ENCODE peak calls at places on chromosomes 1 and 21, in five cellular contexts. T, G, O, I and Y are unnamed samples.

GRCh38 chr1:36458910-36459309 is 5.3 kb downstream of the MRPS15 start:
- DNase-seq in T (peak), G (no peak), O (no peak), I (no peak), Y (no peak)

GRCh38 chr1:184387069-184387870 is 441 bp downstream of the C1orf21 start:
- DNase-seq in T (peak), G (peak), O (peak), I (no peak), Y (peak)

GRCh38 chr1:169694304-169694703 is 17.1 kb downstream of the SELL start:
- DNase-seq in T (no peak), G (peak), O (no peak), I (no peak), Y (no peak)

GRCh38 chr1:50700226-50701020 is 259.6 kb downstream of the FAF1 start:
- DNase-seq in T (no peak), G (no peak), O (no peak), I (no peak), Y (no peak)

GRCh38 chr1:186738896-186739295 is 58.7 kb upstream of the PTGS2 start:
- DNase-seq in T (peak), G (no peak), O (no peak), I (no peak), Y (no peak)

GRCh38 chr1:179310721-179311120 is 17.1 kb downstream of the SOAT1 start:
- DNase-seq in T (peak), G (peak), O (peak), I (no peak), Y (no peak)

GRCh38 chr1:193479187-193479586 is 292.8 kb upstream of the B3GALT2 start:
- DNase-seq in T (peak), G (no peak), O (no peak), I (no peak), Y (no peak)

GRCh38 chr1:174626031-174627020 is 178.6 kb downstream of the GPR52 start:
- DNase-seq in T (no peak), G (no peak), O (peak), I (peak), Y (no peak)

GRCh38 chr1:208841396-208841795 is 597.2 kb upstream of the PLXNA2 start:
- DNase-seq in T (no peak), G (no peak), O (no peak), I (no peak), Y (no peak)

GRCh38 chr21:41071410-41071809 is 96.5 kb upstream of the BACE2 start:
- DNase-seq in T (peak), G (no peak), O (no peak), I (no peak), Y (no peak)

GRCh38 chr1:27554777-27555699 is 48.9 kb downstream of the AHDC1 start:
- DNase-seq in T (no peak), G (no peak), O (no peak), I (no peak), Y (no peak)

GRCh38 chr21:39221282-39221996 is 38.2 kb upstream of the PSMG1 start:
- DNase-seq in T (no peak), G (no peak), O (no peak), I (no peak), Y (no peak)

GRCh38 chr21:32537569-32537881 is 47.8 kb downstream of the TCP10L start:
- DNase-seq in T (no peak), G (no peak), O (no peak), I (no peak), Y (no peak)

GRCh38 chr1:179969962-179970361 is 15.4 kb downstream of the CEP350 start:
- DNase-seq in T (no peak), G (no peak), O (no peak), I (no peak), Y (no peak)

GRCh38 chr1:187157552-187157951 is 328.8 kb downstream of the PLA2G4A start:
- DNase-seq in T (no peak), G (no peak), O (no peak), I (no peak), Y (no peak)

GRCh38 chr1:24540906-24541710 is 14.8 kb upstream of the NCMAP start:
- DNase-seq in T (peak), G (peak), O (peak), I (no peak), Y (no peak)

GRCh38 chr1:11132571-11133293 is 33.1 kb upstream of the EXOSC10 start:
- DNase-seq in T (no peak), G (no peak), O (no peak), I (no peak), Y (no peak)

GRCh38 chr1:68116643-68117235 is 66.3 kb upstream of the DIRAS3 start:
- DNase-seq in T (peak), G (peak), O (peak), I (peak), Y (no peak)

GRCh38 chr21:41258617-41259016 is 58.0 kb upstream of the FAM3B start:
- DNase-seq in T (no peak), G (no peak), O (peak), I (no peak), Y (no peak)

GRCh38 chr1:170545476-170545875 is 13.5 kb downstream of the GORAB start:
- DNase-seq in T (no peak), G (peak), O (peak), I (no peak), Y (no peak)

GRCh38 chr1:45522324-45523104 is 830 bp upstream of the PRDX1 start:
- DNase-seq in T (no peak), G (no peak), O (peak), I (peak), Y (no peak)

GRCh38 chr1:198936371-198937083 is 297.7 kb downstream of the PTPRC start:
- DNase-seq in T (peak), G (peak), O (peak), I (no peak), Y (peak)

DNA sequence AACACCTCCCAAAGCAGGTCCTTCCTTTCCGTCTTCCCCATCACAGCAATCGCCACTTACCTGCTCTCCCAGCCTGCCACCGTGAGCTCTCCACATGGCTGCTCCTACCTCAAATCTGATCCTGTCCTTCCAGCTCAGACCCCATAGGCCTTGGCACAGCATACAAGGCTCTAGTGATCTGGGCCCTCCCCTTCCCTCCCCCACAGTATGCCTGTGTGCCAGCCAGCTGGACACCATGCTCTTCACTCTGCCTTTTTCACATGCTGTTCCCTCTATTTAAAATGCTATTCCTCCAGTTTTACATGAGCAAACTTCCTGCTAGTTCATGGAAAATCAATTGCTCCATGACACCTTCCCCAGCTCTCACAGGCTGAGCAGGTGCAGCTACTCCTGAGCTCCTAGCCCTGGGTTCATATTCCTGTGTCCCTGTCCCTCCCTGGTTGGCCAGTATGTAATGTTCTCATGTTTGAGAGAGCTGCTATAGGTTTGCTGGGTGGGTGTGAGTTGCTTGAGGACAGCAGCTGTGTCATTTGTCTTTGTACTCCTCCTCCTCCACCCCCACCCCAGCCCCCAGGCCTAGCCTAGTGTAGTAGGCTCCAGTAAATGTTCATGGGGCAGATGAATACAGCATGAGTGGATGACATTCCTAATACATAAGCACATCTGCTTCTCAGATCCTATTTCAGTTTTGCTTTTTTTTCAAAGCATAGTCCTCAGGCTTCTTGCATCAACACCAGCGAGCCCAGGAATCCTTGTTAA is 6.3 kb upstream of the TNNT2 start:
- DNase-seq in T (no peak), G (no peak), O (peak), I (no peak), Y (no peak)
- TF ChIP-seq CTCF in T (no peak), G (no peak), O (no peak), I (no peak), Y (no peak)

DNA sequence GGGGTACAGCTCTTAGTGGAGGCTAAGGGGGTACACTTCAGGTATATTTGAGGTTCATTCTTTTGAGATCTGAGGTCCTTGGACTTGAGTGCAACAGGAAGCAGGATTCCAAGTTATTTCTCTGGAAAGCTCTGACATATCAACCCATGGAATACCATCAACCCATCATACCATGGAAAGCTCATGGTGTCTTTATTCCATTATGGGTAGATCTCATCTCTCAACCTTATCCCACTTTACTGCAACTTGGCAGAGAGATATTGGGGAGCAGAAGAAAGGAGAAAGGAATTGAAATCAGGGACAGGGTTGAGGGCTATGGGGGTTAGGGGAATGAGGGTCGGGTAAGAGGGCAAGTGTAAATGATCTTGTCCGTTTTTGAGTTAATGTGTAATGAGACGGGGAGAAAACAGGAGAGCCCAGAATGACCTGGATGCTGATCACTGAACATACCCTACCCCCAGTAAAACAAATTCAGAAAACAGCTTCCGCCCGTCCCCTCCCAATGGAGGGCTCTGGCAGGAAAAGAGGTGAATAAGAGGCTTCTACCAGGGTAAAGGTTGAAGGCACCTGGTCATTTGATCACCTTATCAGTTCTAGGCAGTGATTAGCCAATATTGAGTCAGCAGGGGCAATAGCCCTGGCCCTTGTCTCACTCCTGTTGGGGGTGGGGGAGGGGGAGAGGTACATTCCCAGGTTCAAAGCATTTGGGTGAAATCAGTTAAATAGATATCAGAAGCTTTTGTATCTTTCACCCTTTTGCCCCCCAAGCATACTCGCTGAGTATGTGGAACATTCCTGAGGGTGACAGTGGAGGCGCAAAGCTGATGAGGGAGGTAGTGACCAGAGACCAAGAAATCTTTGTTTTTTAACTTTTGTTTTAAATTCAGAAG is 622 bp upstream of the APOA2 start:
- DNase-seq in T (no peak), G (no peak), O (no peak), I (no peak), Y (no peak)
- TF ChIP-seq POLR2A in T (no peak), G (no peak), O (no peak), I (no peak), Y (no peak)

GRCh38 chr1:63922848-63923247 is 149.0 kb downstream of the ROR1 start:
- DNase-seq in T (no peak), G (no peak), O (no peak), I (no peak), Y (no peak)

GRCh38 chr1:63928197-63929105 is 154.6 kb downstream of the ROR1 start:
- DNase-seq in T (no peak), G (no peak), O (no peak), I (no peak), Y (no peak)

GRCh38 chr1:63923302-63923701 is 149.5 kb downstream of the ROR1 start:
- DNase-seq in T (no peak), G (no peak), O (no peak), I (no peak), Y (no peak)

GRCh38 chr1:63921357-63921756 is 147.5 kb downstream of the ROR1 start:
- DNase-seq in T (no peak), G (no peak), O (no peak), I (no peak), Y (no peak)

DNA sequence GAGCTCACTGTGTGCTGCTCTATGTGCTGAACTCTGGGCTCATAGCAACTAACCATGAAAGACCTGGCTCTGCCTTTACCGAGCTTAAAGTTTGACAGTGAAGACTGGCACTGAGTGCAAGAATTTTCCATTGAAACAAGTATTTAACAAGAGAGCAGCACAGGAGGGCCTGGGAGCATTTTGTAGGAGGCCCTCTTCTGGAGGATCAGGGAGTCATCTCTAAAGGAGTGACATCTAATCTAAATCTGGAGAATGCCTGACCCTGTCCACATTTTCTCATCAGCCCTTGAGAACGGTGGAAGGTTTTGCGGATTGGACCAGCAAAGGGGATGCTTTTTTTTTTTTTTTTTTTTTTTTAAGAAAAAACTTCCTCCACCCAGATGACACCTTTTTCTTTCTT is 150.8 kb downstream of the ROR1 start:
- DNase-seq in T (no peak), G (no peak), O (no peak), I (no peak), Y (no peak)
- TF ChIP-seq CTCF in T (no peak), G (no peak), O (peak), I (no peak), Y (no peak)

GRCh38 chr1:153606194-153606593 is 6.7 kb downstream of the S100A16 start:
- DNase-seq in T (no peak), G (no peak), O (no peak), I (no peak), Y (no peak)
- TF ChIP-seq POLR2A in T (no peak), G (no peak), O (no peak), I (no peak), Y (no peak)

GRCh38 chr21:45764792-45765191 is 121.3 kb downstream of the PCBP3 start:
- DNase-seq in T (no peak), G (no peak), O (no peak), I (no peak), Y (no peak)

GRCh38 chr21:45767071-45768006 is 123.8 kb downstream of the PCBP3 start:
- DNase-seq in T (no peak), G (no peak), O (peak), I (no peak), Y (no peak)

GRCh38 chr21:45765375-45765774 is 121.8 kb downstream of the PCBP3 start:
- DNase-seq in T (no peak), G (no peak), O (no peak), I (no peak), Y (no peak)

GRCh38 chr21:45766501-45766900 is 123.0 kb downstream of the PCBP3 start:
- DNase-seq in T (no peak), G (no peak), O (no peak), I (no peak), Y (no peak)

DNA sequence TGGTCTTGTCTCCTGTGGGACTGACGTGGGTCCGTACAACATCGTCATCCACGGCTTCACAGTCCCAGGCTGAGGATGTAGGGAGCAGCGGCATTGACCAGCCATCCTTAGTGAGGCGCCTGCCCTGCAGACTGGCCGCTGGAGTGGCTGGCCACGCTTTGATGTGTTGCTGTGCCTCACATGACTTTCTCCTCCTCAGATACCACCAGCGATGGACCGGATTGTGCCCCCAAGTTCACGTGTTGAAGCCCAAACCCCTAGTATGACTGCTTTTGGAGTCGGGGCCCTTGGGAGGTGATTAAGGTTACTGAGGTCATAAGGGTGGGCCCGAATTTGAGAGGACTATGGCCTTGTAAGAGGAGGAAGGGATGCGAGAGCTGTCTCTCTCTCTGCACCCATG is 122.5 kb downstream of the PCBP3 start:
- DNase-seq in T (no peak), G (no peak), O (no peak), I (no peak), Y (no peak)
- TF ChIP-seq CTCF in T (no peak), G (no peak), O (no peak), I (no peak), Y (no peak)

DNA sequence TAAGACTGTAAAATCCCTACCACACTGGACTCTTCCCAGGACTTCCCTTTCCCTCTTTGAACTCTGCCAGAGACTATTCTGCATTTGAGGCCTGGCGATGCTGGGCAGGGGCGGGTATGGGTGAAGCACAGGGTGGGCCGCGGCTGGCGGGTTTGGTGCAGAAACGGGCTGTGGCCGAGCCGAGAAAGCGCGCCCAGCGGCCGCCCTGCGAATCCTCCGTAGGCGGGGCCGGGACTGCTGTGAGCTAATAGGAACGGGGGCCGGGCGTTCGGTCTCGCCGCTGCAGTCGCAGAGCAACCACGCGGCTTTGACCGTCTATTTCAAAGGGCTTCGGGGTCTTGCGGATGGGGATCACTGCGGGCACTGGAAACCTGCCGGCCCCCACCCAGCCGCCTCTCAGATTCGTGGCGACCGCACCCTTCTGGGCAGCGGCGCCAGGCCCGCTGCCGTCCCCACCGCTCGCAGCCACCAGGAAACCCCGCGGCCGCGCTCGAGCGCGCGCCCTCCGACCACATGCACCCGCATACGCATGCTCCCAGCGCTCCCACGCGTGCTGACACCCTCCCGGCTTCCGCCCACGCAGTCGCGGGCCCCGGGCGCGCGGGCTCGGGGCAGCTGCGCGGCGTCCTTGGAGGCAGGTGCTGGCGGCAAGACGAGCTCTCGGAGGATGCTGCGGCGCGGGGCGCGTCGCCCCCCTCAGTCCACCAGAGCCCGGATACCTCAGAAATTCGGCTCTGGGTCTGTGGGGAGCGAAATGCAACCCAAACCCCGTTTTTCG is 32.7 kb downstream of the DNTTIP2 start:
- DNase-seq in T (peak), G (peak), O (peak), I (peak), Y (peak)
- TF ChIP-seq POLR2A in T (peak), G (peak), O (peak), I (peak), Y (no peak)